ENCODE peak calls at places on chromosomes 4 and X, in eight cellular contexts. H is BJ; T is CD8-positive, alpha-beta T cell; U is nephron progenitor cell; P is A549; R is thoracic aorta; C is tibial artery; W is GM12865. Y is an unnamed sample.

GRCh38 chr4:83855044-83855443 is 319.1 kb downstream of the GPAT3 start:
- DNase-seq in H (peak; percentile 83), C (no peak), W (no peak), P (peak; percentile 92), U (no peak), R (no peak), T (no peak), Y (no peak)

GRCh38 chr4:169103966-169104412 is 93.9 kb upstream of the CBR4 start:
- DNase-seq in P (no peak), W (no peak), H (no peak), T (no peak), R (no peak), U (no peak), C (no peak), Y (no peak)

GRCh38 chrX:46260502-46260901 is 284.7 kb downstream of the ZNF674 start:
- DNase-seq in H (no peak), T (no peak), R (no peak), P (no peak), C (no peak), W (no peak), U (no peak), Y (no peak)

GRCh38 chr4:101806914-101807313 is 16.4 kb downstream of the BANK1 start:
- DNase-seq in T (no peak), U (peak; percentile 9), W (peak; percentile 89), P (peak; percentile 5), R (no peak), C (no peak), H (no peak), Y (peak; percentile 69)

GRCh38 chr4:137739391-137739790 is 207.1 kb upstream of the PCDH18 start:
- DNase-seq in P (no peak), T (no peak), U (no peak), C (no peak), W (no peak), R (no peak), H (no peak), Y (no peak)

GRCh38 chr4:109609431-109609830 is 49.4 kb downstream of the MCUB start:
- DNase-seq in T (no peak), P (no peak), C (no peak), H (no peak), U (no peak), R (no peak), W (no peak), Y (no peak)

GRCh38 chrX:40543661-40544328 is 37.0 kb upstream of the ATP6AP2 start:
- DNase-seq in C (no peak), T (no peak), R (no peak), H (no peak), W (peak; percentile 49), U (peak; percentile 15), P (peak; percentile 31), Y (peak; percentile 10)

GRCh38 chrX:15816886-15817285 is 26.6 kb downstream of the ZRSR2 start:
- DNase-seq in U (no peak), R (no peak), T (peak; percentile 5), P (no peak), H (no peak), W (peak; percentile 28), C (no peak), Y (no peak)

GRCh38 chr4:173217727-173218126 is 49.1 kb downstream of the GALNT7 start:
- DNase-seq in T (no peak), W (no peak), R (no peak), P (no peak), C (no peak), U (no peak), H (no peak), Y (no peak)

GRCh38 chrX:133418588-133418987 is 3.3 kb upstream of the GPC4 start:
- DNase-seq in T (no peak), H (no peak), C (no peak), R (no peak), W (no peak), P (no peak), U (no peak), Y (no peak)

DNA sequence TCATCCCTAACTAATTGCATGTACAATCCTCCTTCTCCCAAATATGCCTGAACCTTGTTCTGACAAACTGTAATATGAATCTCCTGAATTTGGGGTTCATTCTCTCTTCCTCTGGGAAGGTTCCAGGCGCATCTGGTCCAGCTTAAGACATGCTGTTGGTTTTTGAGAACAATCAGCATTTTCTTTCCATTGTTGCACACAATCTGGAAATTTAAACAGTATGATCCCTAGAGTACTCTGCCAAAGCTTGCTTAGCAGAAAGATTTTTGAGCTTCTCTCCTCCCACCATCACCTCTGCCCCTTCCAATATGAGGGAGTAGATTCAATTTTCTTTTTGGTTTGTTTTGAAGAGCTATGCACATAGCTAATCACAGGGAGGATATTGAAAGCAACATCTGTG is 50.1 kb downstream of the SRPX start:
- DNase-seq in H (no peak), T (no peak), P (no peak), U (no peak), R (no peak), C (no peak), W (no peak), Y (no peak)
- TF ChIP-seq CTCF in H (no peak), T (no peak), P (no peak), U (no peak), R (no peak), C (no peak), W (no peak), Y (no peak)

GRCh38 chr4:1355378-1355777 is 8.4 kb downstream of the UVSSA start:
- DNase-seq in W (no peak), R (no peak), P (no peak), U (no peak), H (no peak), C (no peak), T (no peak), Y (no peak)

GRCh38 chr4:1354136-1354982 is 7.4 kb downstream of the UVSSA start:
- DNase-seq in C (no peak), R (no peak), T (no peak), W (no peak), P (no peak), U (no peak), H (no peak), Y (no peak)

GRCh38 chr4:1357356-1358248 is 10.6 kb downstream of the UVSSA start:
- DNase-seq in T (no peak), P (no peak), U (no peak), H (no peak), R (no peak), C (no peak), W (no peak), Y (no peak)

GRCh38 chr4:1354983-1355275 is 7.9 kb downstream of the UVSSA start:
- DNase-seq in R (no peak), U (no peak), H (no peak), P (no peak), C (no peak), T (no peak), W (no peak), Y (no peak)

DNA sequence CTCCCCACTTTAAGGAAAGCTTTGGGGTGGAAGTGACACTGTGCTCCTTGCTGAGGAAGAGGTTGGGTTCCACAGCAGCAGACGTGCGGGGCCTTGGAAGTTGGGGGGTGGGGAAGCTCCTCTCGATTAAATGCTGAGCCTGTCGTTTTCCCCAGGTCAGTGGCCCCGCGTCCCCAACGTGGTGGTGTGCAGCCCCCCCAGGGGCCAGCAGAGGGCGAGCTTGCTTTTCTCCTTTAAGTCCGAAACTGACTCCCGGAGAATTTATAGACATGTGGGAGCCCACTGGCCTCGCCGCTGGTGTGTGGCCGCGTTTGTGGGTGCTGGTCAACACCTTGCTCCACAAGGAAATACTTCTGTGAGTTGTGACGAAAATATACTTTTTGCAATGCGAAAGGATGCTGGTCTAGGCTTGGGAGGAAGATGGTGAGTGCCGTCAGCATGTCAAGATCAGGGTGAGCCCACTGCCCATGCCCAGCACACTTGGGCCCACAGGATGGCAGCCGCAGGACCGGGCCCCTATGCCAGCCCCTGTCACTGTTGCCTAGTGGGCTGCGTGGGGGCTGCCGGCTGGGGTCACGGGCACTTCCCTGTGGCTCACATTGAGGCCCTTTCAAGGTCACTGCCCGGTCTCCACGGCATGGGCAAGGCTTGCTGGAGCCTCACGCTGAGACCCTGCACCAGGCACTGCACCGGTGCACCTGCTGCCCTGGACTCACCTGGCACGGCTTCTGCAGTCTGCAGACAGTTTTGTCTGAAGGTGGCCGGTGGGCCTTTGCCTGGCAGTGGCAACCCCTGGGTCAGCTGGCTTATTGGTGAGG is 9.4 kb downstream of the UVSSA start:
- DNase-seq in H (no peak), C (peak; percentile 44), T (peak; percentile 33), R (no peak), P (peak; percentile 61), W (peak; percentile 44), U (peak; percentile 81), Y (no peak)
- TF ChIP-seq CTCF in H (peak; percentile 89), C (peak; percentile 67), T (peak; percentile 76), R (peak; percentile 84), P (peak; percentile 49), W (peak; percentile 60), U (peak; percentile 87), Y (peak; percentile 76)

DNA sequence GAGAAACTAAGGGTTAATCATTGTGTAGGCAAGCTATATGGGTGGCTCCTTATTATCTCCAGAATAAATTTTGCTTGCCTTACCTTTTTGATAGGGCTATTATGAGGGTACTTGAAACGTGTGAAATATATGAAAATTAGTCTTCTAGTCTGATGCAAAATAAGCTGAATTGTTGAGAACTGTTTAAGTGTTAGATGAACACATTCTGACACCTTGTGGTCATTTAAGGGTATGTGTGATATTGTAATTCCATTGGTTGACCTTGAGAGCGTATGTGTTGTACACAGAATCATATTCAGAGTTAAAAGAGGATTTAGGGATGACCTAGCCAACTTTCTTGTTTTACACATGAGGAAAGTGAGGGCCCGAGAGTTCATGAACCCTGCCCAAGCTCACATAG is 44.6 kb upstream of the LINC00632 start:
- DNase-seq in H (no peak), T (no peak), R (no peak), U (no peak), P (peak; percentile 44), W (peak; percentile 8), C (no peak), Y (peak; percentile 0)
- TF ChIP-seq CTCF in H (peak; percentile 7), T (no peak), R (no peak), U (peak; percentile 54), P (peak; percentile 39), W (no peak), C (peak; percentile 21), Y (no peak)

GRCh38 chrX:152871260-152871659 is 26.6 kb upstream of the ZNF185 start:
- DNase-seq in W (no peak), T (no peak), C (no peak), P (no peak), H (no peak), R (no peak), U (no peak), Y (no peak)

GRCh38 chrX:152865232-152865920 is 32.5 kb upstream of the ZNF185 start:
- DNase-seq in W (no peak), R (no peak), T (no peak), H (no peak), P (no peak), C (peak; percentile 20), U (no peak), Y (no peak)

GRCh38 chrX:152873361-152873760 is 24.5 kb upstream of the ZNF185 start:
- DNase-seq in C (no peak), H (no peak), W (no peak), U (no peak), R (no peak), P (no peak), T (no peak), Y (no peak)

GRCh38 chrX:152872522-152872921 is 25.3 kb upstream of the ZNF185 start:
- DNase-seq in T (no peak), P (no peak), H (no peak), W (no peak), R (no peak), C (no peak), U (no peak), Y (no peak)

DNA sequence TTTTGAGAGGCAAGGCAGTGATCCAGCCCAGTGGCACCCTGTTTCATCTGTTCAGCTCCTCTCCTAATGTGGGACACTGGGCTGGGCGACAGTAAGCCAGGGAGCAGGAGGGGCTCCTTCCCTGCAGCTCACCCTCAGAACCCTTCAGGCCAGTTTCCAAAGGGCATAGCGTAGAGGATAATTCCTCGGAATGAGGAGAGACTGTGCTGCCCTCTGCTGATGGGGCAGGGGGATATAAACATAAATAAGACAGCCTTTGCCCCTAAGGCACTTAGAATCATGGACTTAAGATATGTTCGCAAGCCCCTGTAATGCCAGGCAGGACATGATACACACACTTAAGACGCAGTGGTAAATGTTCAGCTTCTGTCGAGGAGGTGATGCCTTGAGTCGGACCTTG is 27.9 kb upstream of the ZNF185 start:
- DNase-seq in W (no peak), H (no peak), U (no peak), T (no peak), C (no peak), R (no peak), P (no peak), Y (no peak)
- TF ChIP-seq CTCF in W (no peak), H (no peak), U (no peak), T (no peak), C (no peak), R (no peak), P (no peak), Y (no peak)